ENCODE peak calls at places on chromosomes 5 and 9, in nine cellular contexts. I, U, E, B, C, L, O, S and V are unnamed samples.

GRCh38 chr9:93304574-93305496 is 120.9 kb downstream of the WNK2 start:
- DNase-seq in I (peak), U (no peak), E (peak), B (peak), C (peak), L (peak), O (no peak), S (peak), V (peak)

GRCh38 chr9:97412628-97413382 is 909 bp downstream of the TDRD7 start:
- DNase-seq in I (no peak), U (no peak), E (peak), B (no peak), C (no peak), L (peak), O (no peak), S (no peak), V (no peak)

GRCh38 chr5:464843-465590 is 22.0 kb downstream of the EXOC3 start:
- DNase-seq in I (no peak), U (no peak), E (no peak), B (peak), C (no peak), L (no peak), O (no peak), S (peak), V (no peak)

GRCh38 chr9:72818377-72818776 is 134.5 kb downstream of the ALDH1A1 start:
- DNase-seq in I (no peak), U (no peak), E (no peak), B (no peak), C (no peak), L (no peak), O (no peak), S (no peak), V (no peak)

GRCh38 chr9:74949859-74950258 is 2.9 kb downstream of the C9orf40 start:
- DNase-seq in I (no peak), U (no peak), E (no peak), B (no peak), C (no peak), L (no peak), O (no peak), S (no peak), V (no peak)

GRCh38 chr9:95074632-95075269 is 242.8 kb downstream of the FANCC start:
- DNase-seq in I (no peak), U (no peak), E (no peak), B (peak), C (no peak), L (peak), O (no peak), S (no peak), V (no peak)

GRCh38 chr9:96418920-96419690 is 935 bp upstream of the ZNF367 start:
- DNase-seq in I (peak), U (peak), E (peak), B (peak), C (peak), L (peak), O (peak), S (peak), V (peak)

GRCh38 chr9:89601856-89602562 is 2.8 kb upstream of the GADD45G start:
- DNase-seq in I (peak), U (no peak), E (no peak), B (no peak), C (no peak), L (no peak), O (no peak), S (no peak), V (no peak)

GRCh38 chr9:136584401-136585328 is 38.8 kb upstream of the NOTCH1 start:
- DNase-seq in I (no peak), U (no peak), E (no peak), B (peak), C (no peak), L (no peak), O (no peak), S (no peak), V (no peak)

GRCh38 chr9:38041564-38042267 is 27.3 kb downstream of the SHB start:
- DNase-seq in I (no peak), U (no peak), E (no peak), B (no peak), C (no peak), L (peak), O (no peak), S (no peak), V (no peak)

GRCh38 chr5:133708451-133708850 is 96.1 kb upstream of the FSTL4 start:
- DNase-seq in I (no peak), U (no peak), E (no peak), B (no peak), C (no peak), L (no peak), O (no peak), S (no peak), V (no peak)

GRCh38 chr5:91182763-91183162 is 200.4 kb downstream of the ARRDC3 start:
- DNase-seq in I (no peak), U (no peak), E (no peak), B (no peak), C (no peak), L (no peak), O (no peak), S (no peak), V (peak)

GRCh38 chr9:21434202-21435014 is 5.8 kb upstream of the IFNA1 start:
- DNase-seq in I (peak), U (peak), E (peak), B (no peak), C (no peak), L (no peak), O (peak), S (no peak), V (no peak)

GRCh38 chr9:124521142-124521541 is 13.9 kb upstream of the NR5A1 start:
- DNase-seq in I (no peak), U (no peak), E (no peak), B (no peak), C (no peak), L (no peak), O (no peak), S (no peak), V (peak)

GRCh38 chr5:15808577-15808976 is 308.6 kb downstream of the FBXL7 start:
- DNase-seq in I (no peak), U (no peak), E (no peak), B (no peak), C (no peak), L (no peak), O (no peak), S (no peak), V (no peak)

GRCh38 chr9:110282767-110283136 is 26.4 kb upstream of the TXN start:
- DNase-seq in I (no peak), U (no peak), E (no peak), B (no peak), C (no peak), L (no peak), O (no peak), S (no peak), V (no peak)

GRCh38 chr9:88380118-88380517 is 8.1 kb upstream of the SPIN1 start:
- DNase-seq in I (no peak), U (no peak), E (no peak), B (no peak), C (no peak), L (no peak), O (no peak), S (no peak), V (no peak)

GRCh38 chr5:170408189-170408588 is 19.0 kb upstream of the KCNMB1 start:
- DNase-seq in I (no peak), U (no peak), E (no peak), B (no peak), C (no peak), L (peak), O (no peak), S (no peak), V (no peak)

GRCh38 chr9:69174645-69175487 is 789 bp downstream of the TJP2 start:
- DNase-seq in I (peak), U (no peak), E (peak), B (peak), C (no peak), L (peak), O (no peak), S (no peak), V (peak)

GRCh38 chr5:150000261-150000989 is at the start of the genes HMGXB3 and TIGD6:
- DNase-seq in I (peak), U (peak), E (peak), B (peak), C (peak), L (peak), O (peak), S (peak), V (peak)

GRCh38 chr5:142686210-142686734 is 382 bp upstream of the FGF1 start:
- DNase-seq in I (no peak), U (no peak), E (peak), B (no peak), C (no peak), L (no peak), O (no peak), S (no peak), V (no peak)

GRCh38 chr5:133149333-133149732 is 97.5 kb downstream of the HSPA4 start:
- DNase-seq in I (no peak), U (no peak), E (no peak), B (no peak), C (no peak), L (no peak), O (no peak), S (no peak), V (no peak)

GRCh38 chr9:16901589-16901988 is 31.1 kb upstream of the BNC2 start:
- DNase-seq in I (no peak), U (no peak), E (no peak), B (no peak), C (no peak), L (no peak), O (no peak), S (no peak), V (no peak)

GRCh38 chr5:113276001-113276400 is 158.8 kb downstream of the TSSK1B start:
- DNase-seq in I (no peak), U (no peak), E (no peak), B (no peak), C (no peak), L (peak), O (no peak), S (no peak), V (no peak)

GRCh38 chr9:112921549-112921948 is 30.9 kb upstream of the SLC46A2 start:
- DNase-seq in I (no peak), U (no peak), E (peak), B (no peak), C (no peak), L (peak), O (no peak), S (no peak), V (no peak)

GRCh38 chr5:158676642-158677489 is 422.9 kb downstream of the EBF1 start:
- DNase-seq in I (no peak), U (no peak), E (no peak), B (no peak), C (peak), L (peak), O (no peak), S (no peak), V (no peak)

GRCh38 chr9:35071814-35072460 is 488 bp downstream of the VCP start:
- DNase-seq in I (peak), U (peak), E (peak), B (peak), C (peak), L (peak), O (peak), S (peak), V (peak)

GRCh38 chr5:14491505-14491904 is 90.1 kb upstream of the OTULINL start:
- DNase-seq in I (no peak), U (no peak), E (peak), B (peak), C (no peak), L (no peak), O (no peak), S (no peak), V (no peak)

GRCh38 chr9:134360897-134361296 is 34.6 kb downstream of the RXRA start:
- DNase-seq in I (no peak), U (no peak), E (peak), B (no peak), C (no peak), L (no peak), O (no peak), S (peak), V (no peak)